ENCODE peak calls at places on chromosomes 3 and 15, in six cellular contexts. One of them, this sample, is unnamed.

GRCh38 chr3:36548712-36549111 is 168.4 kb downstream of the STAC start:
- DNase-seq in cardiac muscle cell: no peak
- DNase-seq in lower lobe of right lung: no peak
- DNase-seq in stomach: no peak
- DNase-seq in AG04450: no peak
- DNase-seq in HFFc6: no peak
- DNase-seq in this sample: no peak

GRCh38 chr3:54866221-54866620 is 61.6 kb downstream of the LRTM1 start:
- DNase-seq in cardiac muscle cell: no peak
- DNase-seq in lower lobe of right lung: no peak
- DNase-seq in HFFc6: no peak
- DNase-seq in stomach: no peak
- DNase-seq in AG04450: no peak
- DNase-seq in this sample: no peak

GRCh38 chr3:52891164-52891563 is 6.2 kb downstream of the STIMATE start:
- DNase-seq in stomach: no peak
- DNase-seq in lower lobe of right lung: peak
- DNase-seq in cardiac muscle cell: no peak
- DNase-seq in AG04450: no peak
- DNase-seq in HFFc6: no peak
- DNase-seq in this sample: no peak

GRCh38 chr15:101453123-101454120 is 36.1 kb downstream of the PCSK6 start:
- DNase-seq in stomach: no peak
- DNase-seq in AG04450: no peak
- DNase-seq in HFFc6: no peak
- DNase-seq in cardiac muscle cell: no peak
- DNase-seq in lower lobe of right lung: no peak
- DNase-seq in this sample: no peak

GRCh38 chr3:156102267-156102912 is 18.0 kb upstream of the KCNAB1 start:
- DNase-seq in cardiac muscle cell: no peak
- DNase-seq in HFFc6: no peak
- DNase-seq in lower lobe of right lung: no peak
- DNase-seq in stomach: no peak
- DNase-seq in AG04450: no peak
- DNase-seq in this sample: no peak

GRCh38 chr3:42996633-42997075 is 17.5 kb downstream of the GASK1A start:
- DNase-seq in HFFc6: no peak
- DNase-seq in stomach: no peak
- DNase-seq in lower lobe of right lung: no peak
- DNase-seq in AG04450: no peak
- DNase-seq in cardiac muscle cell: no peak
- DNase-seq in this sample: no peak

GRCh38 chr15:63922551-63923315 is 89.0 kb upstream of the HERC1 start:
- DNase-seq in stomach: no peak
- DNase-seq in lower lobe of right lung: no peak
- DNase-seq in cardiac muscle cell: no peak
- DNase-seq in AG04450: no peak
- DNase-seq in HFFc6: no peak
- DNase-seq in this sample: no peak

GRCh38 chr15:36090276-36090946 is 489.0 kb upstream of the CDIN1 start:
- DNase-seq in stomach: no peak
- DNase-seq in cardiac muscle cell: no peak
- DNase-seq in AG04450: no peak
- DNase-seq in lower lobe of right lung: no peak
- DNase-seq in HFFc6: no peak
- DNase-seq in this sample: no peak

GRCh38 chr15:52105856-52106255 is 6.7 kb downstream of the BCL2L10 start:
- DNase-seq in cardiac muscle cell: no peak
- DNase-seq in lower lobe of right lung: no peak
- DNase-seq in stomach: no peak
- DNase-seq in HFFc6: no peak
- DNase-seq in AG04450: no peak
- DNase-seq in this sample: no peak

GRCh38 chr3:31634485-31634884 is 101.8 kb downstream of the STT3B start:
- DNase-seq in AG04450: no peak
- DNase-seq in lower lobe of right lung: no peak
- DNase-seq in cardiac muscle cell: peak
- DNase-seq in HFFc6: peak
- DNase-seq in stomach: no peak
- DNase-seq in this sample: no peak

GRCh38 chr3:197394464-197395321 is 96.3 kb upstream of the DLG1 start:
- DNase-seq in AG04450: peak
- DNase-seq in cardiac muscle cell: peak
- DNase-seq in stomach: peak
- DNase-seq in lower lobe of right lung: no peak
- DNase-seq in HFFc6: peak
- DNase-seq in this sample: no peak

GRCh38 chr3:56816061-56816460 is 14.3 kb upstream of the ARHGEF3 start:
- DNase-seq in HFFc6: no peak
- DNase-seq in cardiac muscle cell: no peak
- DNase-seq in lower lobe of right lung: no peak
- DNase-seq in stomach: no peak
- DNase-seq in AG04450: no peak
- DNase-seq in this sample: no peak

GRCh38 chr3:69273895-69274294 is 112.0 kb downstream of the FRMD4B start:
- DNase-seq in AG04450: no peak
- DNase-seq in lower lobe of right lung: no peak
- DNase-seq in HFFc6: no peak
- DNase-seq in cardiac muscle cell: peak
- DNase-seq in stomach: no peak
- DNase-seq in this sample: no peak

GRCh38 chr15:50182233-50183013 is 427 bp downstream of the SLC27A2 start:
- DNase-seq in lower lobe of right lung: peak
- DNase-seq in HFFc6: no peak
- DNase-seq in cardiac muscle cell: peak
- DNase-seq in AG04450: no peak
- DNase-seq in stomach: peak
- DNase-seq in this sample: peak

GRCh38 chr15:76140069-76140454 is 80.3 kb downstream of the TMEM266 start:
- DNase-seq in cardiac muscle cell: peak
- DNase-seq in stomach: no peak
- DNase-seq in lower lobe of right lung: no peak
- DNase-seq in HFFc6: no peak
- DNase-seq in AG04450: no peak
- DNase-seq in this sample: no peak

GRCh38 chr3:115648559-115648958 is 25.2 kb downstream of the GAP43 start:
- DNase-seq in AG04450: no peak
- DNase-seq in HFFc6: peak
- DNase-seq in lower lobe of right lung: no peak
- DNase-seq in cardiac muscle cell: no peak
- DNase-seq in stomach: no peak
- DNase-seq in this sample: no peak

GRCh38 chr3:155252021-155252420 is 41.5 kb downstream of the STRIT1 start:
- DNase-seq in HFFc6: no peak
- DNase-seq in stomach: no peak
- DNase-seq in cardiac muscle cell: no peak
- DNase-seq in AG04450: no peak
- DNase-seq in lower lobe of right lung: no peak
- DNase-seq in this sample: no peak

GRCh38 chr3:151837057-151837456 is 23.1 kb downstream of the AADAC start:
- DNase-seq in cardiac muscle cell: peak
- DNase-seq in lower lobe of right lung: no peak
- DNase-seq in AG04450: peak
- DNase-seq in stomach: no peak
- DNase-seq in HFFc6: peak
- DNase-seq in this sample: peak

GRCh38 chr3:126031981-126032471 is 51.9 kb downstream of the SLC41A3 start:
- DNase-seq in AG04450: no peak
- DNase-seq in stomach: peak
- DNase-seq in lower lobe of right lung: no peak
- DNase-seq in HFFc6: no peak
- DNase-seq in cardiac muscle cell: no peak
- DNase-seq in this sample: no peak

GRCh38 chr3:104825116-104825515 is 541.6 kb upstream of the ALCAM start:
- DNase-seq in cardiac muscle cell: no peak
- DNase-seq in lower lobe of right lung: no peak
- DNase-seq in HFFc6: no peak
- DNase-seq in AG04450: no peak
- DNase-seq in stomach: no peak
- DNase-seq in this sample: no peak

GRCh38 chr3:31762888-31763351 is 218.1 kb downstream of the OSBPL10 start:
- DNase-seq in HFFc6: no peak
- DNase-seq in cardiac muscle cell: no peak
- DNase-seq in lower lobe of right lung: no peak
- DNase-seq in AG04450: no peak
- DNase-seq in stomach: no peak
- DNase-seq in this sample: no peak

GRCh38 chr3:61526307-61526706 is 35.1 kb upstream of the PTPRG start:
- DNase-seq in HFFc6: no peak
- DNase-seq in stomach: no peak
- DNase-seq in AG04450: no peak
- DNase-seq in cardiac muscle cell: no peak
- DNase-seq in lower lobe of right lung: no peak
- DNase-seq in this sample: no peak

GRCh38 chr15:43492673-43493601 is at the start of gene TP53BP1:
- DNase-seq in stomach: peak
- DNase-seq in lower lobe of right lung: peak
- DNase-seq in AG04450: peak
- DNase-seq in HFFc6: peak
- DNase-seq in cardiac muscle cell: peak
- DNase-seq in this sample: peak

GRCh38 chr15:67777773-67778172 is 47.5 kb upstream of the SKOR1 start:
- DNase-seq in HFFc6: no peak
- DNase-seq in AG04450: no peak
- DNase-seq in cardiac muscle cell: no peak
- DNase-seq in stomach: no peak
- DNase-seq in lower lobe of right lung: no peak
- DNase-seq in this sample: no peak

GRCh38 chr3:6747017-6747416 is 113.9 kb upstream of the GRM7 start:
- DNase-seq in stomach: no peak
- DNase-seq in cardiac muscle cell: no peak
- DNase-seq in AG04450: no peak
- DNase-seq in lower lobe of right lung: no peak
- DNase-seq in HFFc6: no peak
- DNase-seq in this sample: no peak

GRCh38 chr15:69926011-69926410 is 171.7 kb downstream of the TLE3 start:
- DNase-seq in lower lobe of right lung: no peak
- DNase-seq in AG04450: no peak
- DNase-seq in cardiac muscle cell: peak
- DNase-seq in HFFc6: no peak
- DNase-seq in stomach: no peak
- DNase-seq in this sample: no peak

GRCh38 chr15:66387176-66388056 is 704 bp downstream of the MAP2K1 start:
- DNase-seq in AG04450: no peak
- DNase-seq in cardiac muscle cell: peak
- DNase-seq in stomach: peak
- DNase-seq in HFFc6: peak
- DNase-seq in lower lobe of right lung: peak
- DNase-seq in this sample: peak

GRCh38 chr3:38543602-38544001 is 47.5 kb downstream of the EXOG start:
- DNase-seq in cardiac muscle cell: no peak
- DNase-seq in stomach: no peak
- DNase-seq in HFFc6: no peak
- DNase-seq in AG04450: no peak
- DNase-seq in lower lobe of right lung: no peak
- DNase-seq in this sample: no peak

GRCh38 chr15:90451215-90451850 is 63.3 kb downstream of the IQGAP1 start:
- DNase-seq in stomach: no peak
- DNase-seq in AG04450: no peak
- DNase-seq in lower lobe of right lung: no peak
- DNase-seq in cardiac muscle cell: no peak
- DNase-seq in HFFc6: peak
- DNase-seq in this sample: no peak

GRCh38 chr3:179177611-179178010 is 29.5 kb downstream of the PIK3CA start:
- DNase-seq in HFFc6: no peak
- DNase-seq in lower lobe of right lung: no peak
- DNase-seq in cardiac muscle cell: no peak
- DNase-seq in AG04450: no peak
- DNase-seq in stomach: no peak
- DNase-seq in this sample: no peak
- TF ChIP-seq CTCF in HFFc6: no peak
- TF ChIP-seq CTCF in lower lobe of right lung: no peak
- TF ChIP-seq CTCF in cardiac muscle cell: no peak
- TF ChIP-seq CTCF in AG04450: no peak
- TF ChIP-seq CTCF in stomach: no peak
- TF ChIP-seq CTCF in this sample: no peak

GRCh38 chr15:72312605-72313447 is 7.1 kb downstream of the CELF6 start:
- DNase-seq in lower lobe of right lung: peak
- DNase-seq in AG04450: no peak
- DNase-seq in HFFc6: peak
- DNase-seq in cardiac muscle cell: peak
- DNase-seq in stomach: peak
- DNase-seq in this sample: peak
- TF ChIP-seq CTCF in lower lobe of right lung: peak
- TF ChIP-seq CTCF in AG04450: peak
- TF ChIP-seq CTCF in HFFc6: peak
- TF ChIP-seq CTCF in cardiac muscle cell: peak
- TF ChIP-seq CTCF in stomach: no peak
- TF ChIP-seq CTCF in this sample: peak

GRCh38 chr15:61830536-61831330 is 229.5 kb downstream of the VPS13C start:
- DNase-seq in cardiac muscle cell: no peak
- DNase-seq in stomach: no peak
- DNase-seq in AG04450: no peak
- DNase-seq in HFFc6: no peak
- DNase-seq in lower lobe of right lung: no peak
- DNase-seq in this sample: no peak

GRCh38 chr15:61827131-61827530 is 233.1 kb downstream of the VPS13C start:
- DNase-seq in HFFc6: no peak
- DNase-seq in stomach: no peak
- DNase-seq in AG04450: no peak
- DNase-seq in cardiac muscle cell: no peak
- DNase-seq in lower lobe of right lung: no peak
- DNase-seq in this sample: no peak

GRCh38 chr15:61828860-61829513 is 231.3 kb downstream of the VPS13C start:
- DNase-seq in AG04450: no peak
- DNase-seq in lower lobe of right lung: no peak
- DNase-seq in HFFc6: no peak
- DNase-seq in cardiac muscle cell: no peak
- DNase-seq in stomach: no peak
- DNase-seq in this sample: no peak

GRCh38 chr15:61829514-61829889 is 230.7 kb downstream of the VPS13C start:
- DNase-seq in lower lobe of right lung: no peak
- DNase-seq in AG04450: no peak
- DNase-seq in cardiac muscle cell: no peak
- DNase-seq in HFFc6: no peak
- DNase-seq in stomach: no peak
- DNase-seq in this sample: no peak

GRCh38 chr15:61828008-61828407 is 232.2 kb downstream of the VPS13C start:
- DNase-seq in HFFc6: no peak
- DNase-seq in stomach: no peak
- DNase-seq in AG04450: no peak
- DNase-seq in cardiac muscle cell: no peak
- DNase-seq in lower lobe of right lung: no peak
- DNase-seq in this sample: no peak
- TF ChIP-seq CTCF in HFFc6: peak
- TF ChIP-seq CTCF in stomach: no peak
- TF ChIP-seq CTCF in AG04450: no peak
- TF ChIP-seq CTCF in cardiac muscle cell: no peak
- TF ChIP-seq CTCF in lower lobe of right lung: no peak
- TF ChIP-seq CTCF in this sample: no peak

DNA sequence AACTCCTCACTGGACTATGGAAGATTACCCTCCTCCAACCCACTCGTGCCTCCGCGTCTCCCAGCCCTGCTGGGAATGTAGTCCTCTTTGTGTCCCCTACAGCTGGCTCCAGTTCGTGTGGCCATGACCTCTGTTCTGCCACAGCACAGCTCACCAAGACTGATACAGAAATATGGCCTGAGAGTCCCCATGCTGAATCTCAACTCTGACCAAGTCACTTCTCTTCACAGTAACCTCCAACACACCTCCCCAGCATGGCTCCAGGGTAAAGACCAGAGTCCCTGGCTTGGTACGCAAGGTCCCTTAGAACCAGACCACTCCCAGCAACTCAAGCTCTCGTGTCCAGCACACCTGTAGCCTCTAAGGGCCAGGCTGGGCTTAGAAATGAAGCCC is 2.3 kb upstream of the COL7A1 start:
- DNase-seq in AG04450: no peak
- DNase-seq in stomach: no peak
- DNase-seq in cardiac muscle cell: no peak
- DNase-seq in lower lobe of right lung: no peak
- DNase-seq in HFFc6: no peak
- DNase-seq in this sample: peak
- TF ChIP-seq CTCF in AG04450: no peak
- TF ChIP-seq CTCF in stomach: no peak
- TF ChIP-seq CTCF in cardiac muscle cell: no peak
- TF ChIP-seq CTCF in lower lobe of right lung: no peak
- TF ChIP-seq CTCF in HFFc6: no peak
- TF ChIP-seq CTCF in this sample: no peak

This sample was measured in pancreas.